ENCODE peak calls at places on chromosomes 3 and 15, in nine cellular contexts. W is MM.1S, E is uterus, U is PC-3, S is cardiac muscle cell, V is heart left ventricle, Z is mucosa of descending colon, H is stomach, X is GM12878. B is an unnamed sample. For H3K4me1, the result is how much of the 10 kb centered on the place peaks cover.

GRCh38 chr15:32119694-32120330 is 89.5 kb downstream of the CHRNA7 start:
- DNase-seq in W (no peak), E (no peak), H (no peak), Z (no peak), S (no peak), V (no peak), X (no peak), U (no peak), B (peak)

GRCh38 chr3:42117175-42118008 is 26.2 kb downstream of the TRAK1 start:
- DNase-seq in U (peak), X (no peak), Z (peak), E (no peak), W (no peak), V (peak), S (peak), H (peak), B (peak)

GRCh38 chr3:55000546-55000945 is 72.7 kb upstream of the LRTM1 start:
- DNase-seq in X (no peak), U (peak), V (no peak), W (no peak), E (no peak), Z (peak), H (no peak), S (peak), B (no peak)

GRCh38 chr3:81311321-81311720 is 450.1 kb downstream of the GBE1 start:
- DNase-seq in X (no peak), H (no peak), U (no peak), S (no peak), Z (no peak), W (no peak), E (no peak), V (no peak), B (no peak)

GRCh38 chr3:141255864-141256263 is 24.2 kb downstream of the PXYLP1 start:
- DNase-seq in S (peak), E (no peak), V (peak), Z (no peak), H (no peak), U (no peak), W (no peak), X (no peak), B (no peak)

GRCh38 chr15:70741107-70741511 is 22.2 kb downstream of the UACA start:
- DNase-seq in W (no peak), U (peak), V (peak), E (peak), X (no peak), Z (peak), S (peak), H (peak), B (peak)

GRCh38 chr15:55403531-55403930 is 4.6 kb downstream of the CCPG1 start:
- DNase-seq in E (no peak), Z (no peak), H (no peak), V (no peak), W (peak), S (no peak), X (no peak), U (no peak), B (no peak)

GRCh38 chr3:119529883-119530282 is 29.5 kb downstream of the CD80 start:
- DNase-seq in S (no peak), E (no peak), V (no peak), Z (no peak), W (no peak), U (no peak), X (no peak), H (no peak), B (no peak)

GRCh38 chr3:31758342-31758741 is 222.7 kb downstream of the OSBPL10 start:
- DNase-seq in V (no peak), U (no peak), H (no peak), Z (no peak), X (no peak), E (no peak), W (no peak), S (no peak), B (no peak)

GRCh38 chr15:63277893-63278505 is 594 bp downstream of the APH1B start:
- DNase-seq in H (no peak), U (peak), Z (peak), V (no peak), X (no peak), W (no peak), E (peak), S (peak), B (no peak)

GRCh38 chr15:49901867-49902775 is 216.9 kb downstream of the ATP8B4 start:
- DNase-seq in H (no peak), S (no peak), X (no peak), E (no peak), U (peak), Z (no peak), V (no peak), W (peak), B (no peak)

GRCh38 chr3:57952208-57952631 is 56.0 kb upstream of the FLNB start:
- DNase-seq in V (peak), W (no peak), X (no peak), E (peak), U (peak), Z (no peak), S (peak), H (no peak), B (no peak)

GRCh38 chr15:80478075-80478474 is 73.9 kb downstream of the ARNT2 start:
- DNase-seq in S (no peak), W (no peak), E (no peak), U (peak), X (no peak), V (no peak), H (no peak), Z (no peak), B (no peak)

GRCh38 chr3:194773666-194774455 is 88.2 kb downstream of the FAM43A start:
- DNase-seq in W (no peak), X (no peak), V (no peak), H (no peak), U (no peak), E (no peak), S (no peak), Z (peak), B (no peak)

GRCh38 chr3:27244374-27244773 is 124.8 kb downstream of the NEK10 start:
- DNase-seq in E (no peak), U (no peak), W (no peak), V (no peak), Z (no peak), H (no peak), S (no peak), X (no peak), B (no peak)

GRCh38 chr3:111903067-111903511 is 44.0 kb downstream of the PHLDB2 start:
- DNase-seq in X (no peak), H (no peak), W (no peak), S (no peak), V (no peak), Z (no peak), U (peak), E (no peak), B (no peak)

GRCh38 chr3:132629928-132630327 is 29.7 kb downstream of the ACAD11 start:
- DNase-seq in S (no peak), U (peak), V (no peak), E (no peak), W (no peak), H (no peak), Z (no peak), X (no peak), B (no peak)

GRCh38 chr3:185733980-185734724 is 90.7 kb downstream of the IGF2BP2 start:
- DNase-seq in S (peak), Z (peak), U (peak), W (peak), X (no peak), V (no peak), H (peak), E (peak), B (no peak)

GRCh38 chr3:110318108-110318507 is 753.5 kb upstream of the NECTIN3 start:
- DNase-seq in S (no peak), W (no peak), Z (no peak), E (no peak), H (no peak), U (peak), V (no peak), X (no peak), B (no peak)

GRCh38 chr15:56758770-56759449 is 25.6 kb upstream of the ZNF280D start:
- DNase-seq in S (no peak), E (no peak), X (no peak), H (no peak), Z (no peak), V (no peak), U (peak), W (no peak), B (no peak)

GRCh38 chr3:123352134-123352554 is 96.7 kb downstream of the ADCY5 start:
- DNase-seq in U (no peak), X (no peak), S (no peak), V (peak), E (no peak), Z (no peak), H (no peak), W (no peak), B (no peak)

GRCh38 chr15:73630796-73631471 is 2.3 kb downstream of the NPTN start:
- DNase-seq in S (no peak), H (no peak), X (no peak), Z (no peak), E (no peak), V (no peak), W (no peak), U (no peak), B (no peak)

GRCh38 chr3:48466386-48467109 is 20.0 kb downstream of the ATRIP start:
- DNase-seq in W (peak), V (no peak), X (no peak), H (peak), Z (no peak), S (no peak), E (no peak), U (no peak), B (no peak)

DNA sequence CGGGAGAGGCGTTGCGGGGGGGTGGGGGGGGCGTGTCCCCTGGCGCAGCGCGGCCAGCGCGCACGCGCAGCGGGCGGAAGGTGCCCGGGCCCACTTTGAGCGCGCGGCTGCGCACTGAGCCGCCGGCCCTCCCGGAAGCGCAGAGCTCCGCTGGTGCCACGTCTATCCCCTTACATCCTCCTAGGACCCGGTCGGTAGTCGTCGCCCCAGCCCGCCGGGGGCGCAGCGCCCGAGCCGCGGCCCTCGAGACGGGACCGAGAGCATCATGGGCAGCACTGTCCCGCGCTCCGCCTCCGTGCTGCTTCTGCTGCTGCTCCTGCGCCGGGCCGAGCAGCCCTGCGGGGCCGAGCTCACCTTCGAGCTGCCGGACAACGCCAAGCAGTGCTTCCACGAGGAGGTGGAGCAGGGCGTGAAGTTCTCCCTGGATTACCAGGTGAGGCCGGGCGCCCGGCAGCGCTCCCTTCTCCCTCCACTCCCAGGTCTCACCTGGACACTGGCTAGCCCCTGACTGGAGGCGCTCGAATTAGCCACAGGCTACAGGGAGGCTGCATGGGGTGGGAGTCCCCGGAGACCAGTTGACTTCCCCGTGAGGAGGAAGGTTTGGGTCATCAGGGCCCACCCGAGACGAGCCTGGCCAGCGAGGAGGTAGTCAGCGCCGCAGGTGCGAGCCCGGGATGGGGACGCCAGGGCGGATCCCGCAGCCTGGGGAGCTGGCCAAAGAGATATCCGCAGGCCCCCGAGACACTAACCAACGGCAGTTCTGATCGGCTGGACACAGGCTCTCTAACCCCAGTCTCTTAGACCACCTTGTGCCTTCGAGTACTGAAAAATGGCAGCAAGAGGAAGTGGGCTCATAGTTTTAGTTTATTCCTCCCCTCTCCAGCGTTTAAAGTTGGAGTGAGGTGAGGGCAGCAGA is at the start of gene TMED3:
- DNase-seq in H (peak), X (peak), W (peak), S (peak), E (peak), V (peak), Z (peak), U (peak), B (no peak)
- TF ChIP-seq CTCF in H (peak), X (peak), W (peak), S (no peak), E (no peak), V (no peak), Z (no peak), U (peak), B (no peak)

DNA sequence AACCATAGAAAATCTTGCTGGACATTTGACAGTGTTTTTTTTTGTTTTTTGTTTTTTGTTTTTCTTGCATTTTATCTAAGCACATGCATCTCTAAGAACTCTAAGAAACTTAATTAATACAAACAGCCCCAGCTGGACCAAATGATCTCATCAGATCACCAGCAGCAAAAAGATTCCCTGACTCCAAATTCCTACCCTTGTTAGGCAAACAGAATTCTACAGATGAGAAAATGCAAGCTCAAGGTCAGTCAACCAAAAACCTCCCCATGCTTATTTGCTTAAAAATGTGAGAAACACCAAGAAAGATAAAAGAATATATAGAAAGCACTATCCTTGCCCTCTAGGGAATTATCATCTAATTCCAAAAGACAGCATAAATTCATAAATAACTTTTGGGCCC is 65.4 kb downstream of the FOXP1 start:
- DNase-seq in Z (no peak), W (no peak), U (no peak), E (no peak), X (no peak), S (no peak), H (no peak), V (no peak), B (no peak)
- H3K4me1 ChIP-seq in Z (under half), W (under half), U (under half), E (under half), X (under half), S (under half), H (under half), V (under half), B (under half)

GRCh38 chr15:40282144-40282869 is 557 bp downstream of the ANKRD63 start:
- DNase-seq in S (peak), V (no peak), Z (peak), E (no peak), U (peak), X (no peak), W (no peak), H (peak), B (no peak)
- TF ChIP-seq CTCF in S (peak), V (peak), Z (peak), E (no peak), U (peak), X (peak), W (peak), H (no peak), B (no peak)

GRCh38 chr15:96415513-96416217 is 85.2 kb downstream of the NR2F2 start:
- DNase-seq in W (no peak), Z (no peak), E (no peak), H (no peak), V (no peak), U (no peak), S (no peak), X (no peak), B (no peak)
- H3K4me1 ChIP-seq in W (under half), Z (under half), E (under half), H (under half), V (under half), U (under half), S (under half), X (under half), B (under half)

GRCh38 chr3:15359677-15360397 is 27.5 kb upstream of the SH3BP5 start:
- DNase-seq in W (no peak), Z (no peak), U (no peak), S (no peak), H (no peak), E (no peak), X (no peak), V (no peak), B (no peak)

GRCh38 chr3:15356186-15356585 is 23.8 kb upstream of the SH3BP5 start:
- DNase-seq in Z (no peak), H (no peak), E (no peak), W (no peak), X (no peak), S (no peak), U (no peak), V (no peak), B (no peak)

GRCh38 chr3:15350141-15350540 is 17.8 kb upstream of the SH3BP5 start:
- DNase-seq in U (no peak), W (no peak), H (no peak), E (no peak), X (no peak), Z (no peak), S (no peak), V (no peak), B (no peak)

DNA sequence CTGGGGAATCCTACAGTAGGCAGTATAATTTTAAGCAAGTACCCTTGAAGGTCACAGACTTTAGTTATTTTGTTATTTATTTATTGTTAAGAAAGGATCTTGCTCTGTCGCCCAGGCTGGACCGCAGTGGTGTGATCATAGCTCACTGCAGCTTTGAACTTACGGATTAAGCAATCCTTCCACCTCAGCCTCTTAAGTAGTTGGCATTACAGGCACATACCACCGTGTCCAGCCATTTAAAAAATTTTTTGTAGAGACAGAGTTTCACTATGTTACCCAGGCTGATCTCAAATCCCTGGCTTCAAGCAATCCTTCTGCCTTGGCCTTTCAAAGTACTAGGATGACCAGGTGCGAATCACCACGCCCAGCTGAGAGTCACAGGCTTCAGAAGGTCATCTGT is 22.1 kb upstream of the SH3BP5 start:
- DNase-seq in V (no peak), H (no peak), U (no peak), E (no peak), W (no peak), X (no peak), Z (no peak), S (no peak), B (no peak)
- TF ChIP-seq CTCF in V (no peak), H (no peak), U (no peak), E (no peak), W (no peak), X (no peak), Z (no peak), S (no peak), B (no peak)

GRCh38 chr3:30615615-30616346 is 9.4 kb downstream of the TGFBR2 start:
- DNase-seq in H (no peak), V (no peak), E (no peak), W (no peak), Z (no peak), U (peak), S (no peak), X (no peak), B (no peak)
- H3K4me1 ChIP-seq in H (half or more), V (under half), E (under half), W (under half), Z (under half), U (half or more), S (under half), X (under half), B (half or more)

DNA sequence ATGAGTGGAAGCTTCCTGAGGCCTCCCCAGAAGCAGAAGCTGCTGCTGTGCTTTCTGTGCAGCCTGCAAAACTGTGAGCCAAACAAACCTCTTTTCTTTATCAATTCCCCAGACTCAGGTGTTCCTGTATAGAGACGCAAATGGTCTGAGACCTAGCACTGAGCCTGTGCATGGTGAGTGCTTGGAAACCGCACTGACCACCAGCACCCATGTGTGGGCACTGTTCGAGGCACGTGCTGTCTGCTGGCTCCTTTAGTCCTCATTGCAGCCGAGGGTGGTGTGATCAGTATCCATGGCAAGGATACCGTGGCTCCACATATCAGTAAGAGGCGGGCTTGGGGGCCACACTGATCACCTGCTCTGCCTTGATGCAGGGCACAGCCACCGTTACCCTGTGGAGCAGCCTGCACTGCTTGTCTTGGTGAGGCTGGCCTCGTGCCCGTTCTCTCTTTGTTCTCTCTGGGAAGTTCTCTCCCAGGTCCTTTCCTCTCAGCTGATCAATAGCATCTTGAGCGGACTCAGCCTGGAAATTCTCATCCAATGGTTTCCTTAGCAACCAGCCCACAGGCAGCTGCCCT is 101.0 kb downstream of the PLXNA1 start:
- DNase-seq in E (no peak), H (no peak), Z (no peak), S (no peak), W (no peak), U (no peak), X (no peak), V (no peak), B (no peak)
- TF ChIP-seq CTCF in E (no peak), H (no peak), Z (no peak), S (no peak), W (no peak), U (no peak), X (no peak), V (no peak), B (no peak)

GRCh38 chr3:147940846-147941245 is 531.7 kb downstream of the ZIC1 start:
- DNase-seq in X (no peak), E (no peak), U (no peak), V (no peak), Z (no peak), S (no peak), W (no peak), H (no peak), B (no peak)

GRCh38 chr3:147939425-147940196 is 530.4 kb downstream of the ZIC1 start:
- DNase-seq in Z (no peak), U (no peak), E (no peak), W (no peak), X (no peak), H (no peak), S (peak), V (no peak), B (no peak)

GRCh38 chr3:147941984-147942383 is 532.8 kb downstream of the ZIC1 start:
- DNase-seq in Z (no peak), U (no peak), W (no peak), H (no peak), S (no peak), X (no peak), V (no peak), E (no peak), B (no peak)

GRCh38 chr3:147937891-147938290 is 528.7 kb downstream of the ZIC1 start:
- DNase-seq in U (no peak), H (no peak), V (no peak), Z (no peak), E (no peak), S (no peak), W (no peak), X (no peak), B (no peak)

DNA sequence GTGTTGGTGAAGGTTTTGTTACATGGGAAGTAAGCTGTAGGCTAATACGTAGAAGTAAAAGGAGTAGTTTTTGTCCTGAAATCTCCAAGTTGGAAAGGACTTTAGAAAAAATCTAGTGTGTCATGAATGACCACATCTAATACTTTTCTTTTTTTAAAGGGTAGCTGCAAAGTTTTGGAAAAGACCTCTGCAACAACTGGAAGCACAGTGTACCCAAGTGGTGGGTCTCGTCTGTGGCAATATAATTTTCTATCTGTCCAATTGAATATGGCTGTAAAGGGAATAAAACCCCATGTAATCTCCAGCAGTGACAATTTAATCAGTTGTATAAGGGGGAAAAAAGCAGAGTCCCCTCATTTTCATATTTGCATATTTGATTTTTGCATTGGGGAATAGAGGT is 531.2 kb downstream of the ZIC1 start:
- DNase-seq in W (no peak), S (no peak), E (no peak), H (no peak), V (no peak), Z (no peak), X (no peak), U (no peak), B (no peak)
- H3K4me1 ChIP-seq in W (under half), S (under half), E (under half), H (under half), V (under half), Z (under half), X (under half), U (under half), B (under half)